ENCODE peak calls at places on chromosomes 13 and 19, in seven cellular contexts. F is lower leg skin, J is brain microvascular endothelial cell, I is heart left ventricle, P is epithelial cell of esophagus, N is tibial artery, M is gastrocnemius medialis. H is an unnamed sample.

GRCh38 chr19:6925801-6926751 is 38.7 kb downstream of the ADGRE1 start:
- DNase-seq in F (no peak), J (no peak), I (no peak), P (no peak), N (no peak), M (no peak), H (no peak)

GRCh38 chr13:78028960-78029359 is 110.3 kb upstream of the EDNRB start:
- DNase-seq in F (no peak), J (no peak), I (no peak), P (no peak), N (no peak), M (no peak), H (no peak)

GRCh38 chr13:62710766-62711165 is 1295.1 kb upstream of the PCDH20 start:
- DNase-seq in F (no peak), J (no peak), I (no peak), P (no peak), N (no peak), M (no peak), H (no peak)

GRCh38 chr13:33508060-33508459 is 222.5 kb upstream of the STARD13 start:
- DNase-seq in F (no peak), J (no peak), I (no peak), P (no peak), N (no peak), M (no peak), H (no peak)

GRCh38 chr13:54658771-54659170 is 1630.2 kb downstream of the OLFM4 start:
- DNase-seq in F (no peak), J (no peak), I (no peak), P (no peak), N (no peak), M (no peak), H (no peak)

GRCh38 chr13:25762288-25762687 is 289.5 kb downstream of the SHISA2 start:
- DNase-seq in F (no peak), J (no peak), I (no peak), P (no peak), N (no peak), M (no peak), H (no peak)

GRCh38 chr13:49693191-49693733 is 2.0 kb upstream of the EBPL start:
- DNase-seq in F (no peak), J (no peak), I (no peak), P (no peak), N (no peak), M (no peak), H (no peak)

GRCh38 chr19:36113895-36114762 is 546 bp downstream of the POLR2I start:
- DNase-seq in F (peak), J (peak), I (peak), P (peak), N (peak), M (no peak), H (peak)

GRCh38 chr19:48400018-48400742 is 6.7 kb downstream of the GRIN2D start:
- DNase-seq in F (peak), J (peak), I (peak), P (peak), N (peak), M (no peak), H (peak)

GRCh38 chr19:41711376-41712261 is 3.2 kb downstream of the CEACAM5 start:
- DNase-seq in F (peak), J (no peak), I (no peak), P (no peak), N (no peak), M (no peak), H (no peak)

GRCh38 chr19:8451885-8452284 is 7.1 kb downstream of the HNRNPM start:
- DNase-seq in F (no peak), J (peak), I (no peak), P (peak), N (no peak), M (no peak), H (peak)

DNA sequence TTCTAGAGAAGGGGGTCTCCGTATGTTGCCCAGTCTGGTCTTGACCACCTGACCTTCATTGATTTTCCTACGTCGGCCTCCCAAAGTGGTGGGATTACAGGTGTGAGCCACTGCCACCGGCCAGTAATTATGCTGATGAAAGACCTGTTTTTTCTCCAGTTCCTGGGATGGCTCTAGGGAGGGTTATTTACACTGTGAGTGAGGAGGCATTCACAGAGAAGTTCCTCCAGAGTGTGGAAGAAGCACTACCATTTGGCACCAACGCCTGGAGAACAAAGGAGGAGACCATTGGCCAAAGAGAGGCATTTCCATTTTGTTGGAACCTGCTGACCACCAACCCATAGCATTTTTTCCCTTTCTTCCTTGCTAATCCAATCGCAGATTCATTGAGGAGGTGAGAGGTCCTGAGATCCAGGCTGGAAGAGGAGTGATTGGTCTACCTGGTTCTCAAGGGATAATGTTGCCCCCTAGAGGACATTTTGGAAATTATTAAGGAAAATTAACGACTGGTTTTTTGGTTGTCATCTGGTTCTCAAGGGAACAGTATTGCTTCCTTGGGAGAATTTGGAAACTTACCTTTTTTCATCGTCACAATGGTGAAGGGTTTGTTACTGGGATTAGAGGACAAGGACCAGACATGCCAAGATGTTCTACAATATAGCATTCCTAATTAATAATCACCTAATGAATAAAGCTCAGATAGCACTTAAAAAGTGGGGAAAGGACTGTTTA is 5.5 kb upstream of the SAE1 start:
- DNase-seq in F (no peak), J (peak), I (no peak), P (peak), N (no peak), M (no peak), H (peak)
- TF ChIP-seq CTCF in F (no peak), J (peak), I (peak), P (peak), N (peak), M (peak), H (peak)

GRCh38 chr19:17726914-17727773 is 7.9 kb downstream of the MAP1S start:
- DNase-seq in F (no peak), J (no peak), I (no peak), P (no peak), N (no peak), M (no peak), H (no peak)

GRCh38 chr19:17726136-17726741 is 7.0 kb downstream of the MAP1S start:
- DNase-seq in F (no peak), J (no peak), I (no peak), P (no peak), N (no peak), M (no peak), H (no peak)

GRCh38 chr19:17727843-17728242 is 8.6 kb downstream of the MAP1S start:
- DNase-seq in F (no peak), J (no peak), I (no peak), P (no peak), N (no peak), M (no peak), H (no peak)

GRCh38 chr19:17724655-17725054 is 5.4 kb downstream of the MAP1S start:
- DNase-seq in F (no peak), J (no peak), I (no peak), P (no peak), N (no peak), M (no peak), H (no peak)

GRCh38 chr19:17725422-17726078 is 6.3 kb downstream of the MAP1S start:
- DNase-seq in F (no peak), J (no peak), I (no peak), P (no peak), N (no peak), M (no peak), H (no peak)
- TF ChIP-seq CTCF in F (no peak), J (peak), I (no peak), P (peak), N (no peak), M (no peak), H (peak)

GRCh38 chr19:17775991-17776803 is 18.7 kb upstream of the B3GNT3 start:
- DNase-seq in F (no peak), J (no peak), I (no peak), P (no peak), N (no peak), M (no peak), H (no peak)

GRCh38 chr19:17777840-17778620 is 16.9 kb upstream of the B3GNT3 start:
- DNase-seq in F (no peak), J (peak), I (peak), P (peak), N (peak), M (no peak), H (peak)

GRCh38 chr19:17772172-17772571 is 20.9 kb downstream of the FCHO1 start:
- DNase-seq in F (no peak), J (no peak), I (no peak), P (no peak), N (no peak), M (no peak), H (peak)

GRCh38 chr19:17778621-17779280 is 16.2 kb upstream of the B3GNT3 start:
- DNase-seq in F (no peak), J (no peak), I (no peak), P (peak), N (no peak), M (no peak), H (no peak)

DNA sequence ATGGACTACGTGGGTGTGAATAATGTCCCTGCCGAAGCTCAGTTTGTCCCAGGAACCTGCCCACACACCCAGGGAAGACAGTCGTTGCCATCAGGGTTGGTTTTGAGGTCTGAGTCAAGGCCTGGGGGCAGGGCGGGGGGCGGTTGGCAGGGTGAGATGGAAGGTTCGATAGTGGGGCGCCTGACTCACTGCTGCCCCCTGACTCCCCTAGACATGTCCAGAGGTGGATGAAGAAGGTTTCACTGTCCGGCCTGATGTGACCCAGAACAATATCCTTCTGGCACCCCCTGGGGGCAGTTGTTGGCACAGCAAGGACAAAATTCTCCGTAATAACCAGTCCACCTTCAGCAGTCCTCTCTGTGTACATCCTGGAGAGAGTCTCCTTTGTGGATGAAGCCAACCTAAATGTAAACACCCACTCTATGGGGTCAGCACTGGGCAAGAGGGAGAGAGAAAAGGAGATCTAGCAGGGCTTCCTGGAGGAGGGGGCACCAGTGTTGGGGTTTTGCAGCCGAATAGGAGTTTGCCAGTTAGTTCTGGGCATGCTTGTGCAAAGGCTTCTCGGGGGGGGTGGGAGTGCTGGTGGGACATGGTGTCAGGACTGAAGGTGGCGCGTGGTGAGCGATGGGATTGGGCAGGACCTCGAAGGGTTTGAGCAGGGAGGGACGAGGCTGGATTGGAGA is 19.6 kb upstream of the B3GNT3 start:
- DNase-seq in F (no peak), J (peak), I (no peak), P (peak), N (peak), M (no peak), H (peak)
- TF ChIP-seq CTCF in F (no peak), J (peak), I (no peak), P (peak), N (no peak), M (no peak), H (peak)

GRCh38 chr19:51703655-51704515 is 10.8 kb downstream of the SPACA6 start:
- DNase-seq in F (peak), J (peak), I (peak), P (peak), N (peak), M (peak), H (peak)
- TF ChIP-seq CTCF in F (no peak), J (peak), I (peak), P (peak), N (peak), M (peak), H (peak)

GRCh38 chr13:24605923-24606372 is 74.3 kb upstream of the ATP12A start:
- DNase-seq in F (no peak), J (peak), I (no peak), P (peak), N (no peak), M (no peak), H (no peak)
- TF ChIP-seq CTCF in F (no peak), J (peak), I (no peak), P (peak), N (no peak), M (no peak), H (peak)

DNA sequence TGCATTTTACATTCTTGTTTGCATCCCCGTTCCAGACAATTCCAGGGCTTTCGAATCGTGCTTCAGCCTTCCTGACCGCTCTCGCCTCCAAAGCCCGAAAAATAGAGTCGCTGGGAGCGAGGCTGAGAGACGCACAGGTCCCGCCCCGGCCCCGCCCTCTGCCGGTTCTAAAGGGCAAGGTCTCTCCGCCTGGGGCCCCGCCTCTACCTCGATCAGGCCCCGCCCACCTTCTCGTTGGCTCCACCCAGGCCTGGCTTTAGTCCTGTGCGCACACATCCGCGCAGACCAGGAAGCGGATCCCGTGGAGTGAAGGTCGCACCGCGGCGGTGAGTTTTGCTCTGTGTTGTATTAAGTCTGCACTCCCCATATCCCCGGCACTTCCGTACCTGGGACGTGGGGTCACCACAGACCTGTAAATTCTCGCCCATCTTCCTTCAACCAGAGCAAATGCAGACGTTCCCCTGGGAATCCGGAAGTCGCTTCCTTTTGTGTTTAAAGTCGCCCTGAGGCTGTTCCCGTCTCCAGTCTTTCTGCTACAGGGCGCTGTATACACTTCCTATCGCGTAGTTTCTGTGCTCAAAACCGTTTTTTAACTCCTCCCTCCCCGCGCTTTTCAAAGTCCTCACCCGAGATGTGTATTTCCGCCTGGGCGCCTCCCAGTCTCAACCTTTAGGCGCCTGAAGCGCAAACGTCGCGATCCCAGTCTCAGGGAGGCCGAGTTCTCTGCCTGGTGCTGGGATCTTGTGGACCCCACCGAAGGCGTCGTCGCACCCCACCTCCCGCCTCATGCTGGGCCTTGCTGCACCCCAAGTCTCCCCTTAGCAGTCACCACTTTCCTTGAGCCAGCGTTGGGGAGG is at the start of gene ZNF701:
- DNase-seq in F (peak), J (peak), I (peak), P (peak), N (peak), M (peak), H (peak)
- TF ChIP-seq CTCF in F (no peak), J (peak), I (peak), P (no peak), N (peak), M (peak), H (peak)

GRCh38 chr13:44141725-44142539 is 231.7 kb upstream of the SERP2 start:
- DNase-seq in F (peak), J (peak), I (peak), P (peak), N (peak), M (peak), H (peak)
- TF ChIP-seq CTCF in F (no peak), J (no peak), I (no peak), P (peak), N (peak), M (peak), H (no peak)

DNA sequence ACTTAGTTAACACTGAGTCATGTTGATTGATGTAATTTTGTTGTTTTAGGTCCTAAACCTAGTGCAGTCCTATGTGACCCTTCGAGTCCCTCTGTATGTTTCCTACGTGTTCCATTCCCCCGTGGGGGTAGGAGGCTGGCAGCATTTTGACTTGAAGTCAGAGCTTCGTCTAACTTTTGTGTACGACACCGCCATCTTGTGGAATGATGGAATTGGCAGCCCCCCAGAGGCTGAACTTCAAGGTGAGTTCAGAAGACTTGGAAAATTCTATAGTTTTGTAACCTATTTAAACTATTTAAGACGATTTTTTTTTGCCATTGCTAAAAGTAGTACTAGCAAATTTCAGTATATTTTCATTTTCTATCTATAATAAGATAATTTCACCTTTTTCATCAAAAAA is 117.9 kb downstream of the STOML3 start:
- DNase-seq in F (no peak), J (no peak), I (peak), P (peak), N (no peak), M (peak), H (no peak)
- TF ChIP-seq CTCF in F (no peak), J (peak), I (peak), P (peak), N (peak), M (peak), H (peak)

GRCh38 chr19:5870986-5871394 is 650 bp upstream of the FUT5 start:
- DNase-seq in F (no peak), J (no peak), I (no peak), P (no peak), N (no peak), M (no peak), H (no peak)
- TF ChIP-seq CTCF in F (no peak), J (no peak), I (no peak), P (no peak), N (no peak), M (no peak), H (no peak)

GRCh38 chr13:98103942-98104880 is 38.7 kb upstream of the FARP1 start:
- DNase-seq in F (peak), J (no peak), I (no peak), P (peak), N (no peak), M (no peak), H (peak)
- TF ChIP-seq CTCF in F (no peak), J (peak), I (no peak), P (peak), N (no peak), M (no peak), H (peak)